ENCODE peak calls at places on chromosomes 11 and 22, in seven cellular contexts. L is ascending aorta, G is heart left ventricle, U is GM23338, P is WERI-Rb-1, Q is esophagus muscularis mucosa, N is body of pancreas. Y is an unnamed sample.

GRCh38 chr11:73872746-73873412 is 3.8 kb downstream of the COA4 start:
- DNase-seq in L (no peak), G (no peak), U (no peak), P (no peak), Q (no peak), N (no peak), Y (no peak)

GRCh38 chr22:36017661-36018091 is 10.9 kb downstream of the RBFOX2 start:
- DNase-seq in L (no peak), G (no peak), U (no peak), P (no peak), Q (no peak), N (no peak), Y (no peak)

GRCh38 chr11:30046211-30046945 is 29.5 kb upstream of the KCNA4 start:
- DNase-seq in L (no peak), G (no peak), U (peak), P (no peak), Q (no peak), N (no peak), Y (no peak)

GRCh38 chr22:40175571-40176105 is 2.1 kb upstream of the TNRC6B start:
- DNase-seq in L (no peak), G (no peak), U (no peak), P (no peak), Q (no peak), N (no peak), Y (no peak)

GRCh38 chr11:8333431-8334401 is 70.0 kb upstream of the LMO1 start:
- DNase-seq in L (no peak), G (no peak), U (no peak), P (peak), Q (no peak), N (no peak), Y (no peak)

GRCh38 chr22:44445731-44446130 is 52.3 kb downstream of the RTL6 start:
- DNase-seq in L (peak), G (no peak), U (no peak), P (no peak), Q (no peak), N (no peak), Y (no peak)

GRCh38 chr11:99015634-99016454 is 4.9 kb upstream of the CNTN5 start:
- DNase-seq in L (no peak), G (no peak), U (peak), P (no peak), Q (no peak), N (peak), Y (peak)

GRCh38 chr11:121039971-121040613 is 16.2 kb downstream of the TBCEL start:
- DNase-seq in L (no peak), G (no peak), U (peak), P (no peak), Q (no peak), N (no peak), Y (no peak)

GRCh38 chr22:30822216-30823014 is 127.7 kb downstream of the OSBP2 start:
- DNase-seq in L (peak), G (no peak), U (peak), P (no peak), Q (no peak), N (no peak), Y (no peak)

GRCh38 chr11:108562746-108563581 is 30.6 kb downstream of the EXPH5 start:
- DNase-seq in L (no peak), G (no peak), U (no peak), P (no peak), Q (no peak), N (no peak), Y (no peak)

GRCh38 chr11:65104628-65105027 is 7.0 kb upstream of the TM7SF2 start:
- DNase-seq in L (no peak), G (no peak), U (no peak), P (no peak), Q (no peak), N (no peak), Y (no peak)

GRCh38 chr22:28742562-28742962 is 723 bp downstream of the HSCB start:
- DNase-seq in L (no peak), G (no peak), U (no peak), P (no peak), Q (no peak), N (no peak), Y (no peak)

GRCh38 chr22:31080848-31081649 is at the start of gene SMTN:
- DNase-seq in L (peak), G (peak), U (peak), P (peak), Q (peak), N (peak), Y (peak)

GRCh38 chr11:125263268-125263790 is 98.8 kb downstream of the PKNOX2 start:
- DNase-seq in L (peak), G (peak), U (peak), P (no peak), Q (no peak), N (peak), Y (no peak)

GRCh38 chr11:18720811-18721575 is 5.0 kb downstream of the IGSF22 start:
- DNase-seq in L (peak), G (peak), U (peak), P (peak), Q (no peak), N (peak), Y (peak)
- H3K27ac ChIP-seq in L (peak), G (peak), U (no peak), P (peak), Q (peak), N (peak), Y (peak)

DNA sequence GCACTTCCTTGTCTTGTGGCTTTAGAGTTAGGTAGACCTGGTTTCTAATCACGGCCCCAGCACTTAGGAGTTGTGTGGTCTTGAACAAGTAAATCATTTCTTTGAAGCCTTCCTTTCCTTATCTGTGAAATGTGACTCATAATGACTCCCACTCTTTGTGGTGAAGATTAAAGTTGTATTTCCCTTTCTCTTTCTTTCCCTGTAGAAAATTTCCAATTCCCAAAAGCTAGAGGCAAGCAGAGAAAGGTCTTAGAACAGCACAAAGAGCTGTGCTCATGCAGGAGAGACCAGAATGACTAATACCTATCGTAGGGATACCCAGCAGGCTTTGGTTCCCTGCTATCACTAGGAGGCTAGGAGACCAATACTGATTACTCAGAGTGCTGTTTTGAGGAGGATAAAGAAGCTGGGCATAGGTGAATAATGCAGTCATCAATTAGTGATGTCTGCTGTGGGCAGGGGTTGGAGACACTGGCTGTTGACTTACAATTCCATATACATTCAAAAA is 270.7 kb upstream of the SYN3 start:
- DNase-seq in L (no peak), G (no peak), U (peak), P (peak), Q (no peak), N (no peak), Y (no peak)
- H3K27ac ChIP-seq in L (no peak), G (no peak), U (no peak), P (no peak), Q (no peak), N (peak), Y (no peak)

GRCh38 chr11:84719935-84720577 is 907.1 kb downstream of the DLG2 start:
- DNase-seq in L (no peak), G (no peak), U (peak), P (peak), Q (no peak), N (peak), Y (no peak)

GRCh38 chr11:84714316-84714780 is 912.8 kb downstream of the DLG2 start:
- DNase-seq in L (no peak), G (peak), U (peak), P (peak), Q (no peak), N (peak), Y (peak)
- H3K27ac ChIP-seq in L (no peak), G (no peak), U (no peak), P (no peak), Q (no peak), N (no peak), Y (no peak)

GRCh38 chr11:11171854-11172253 is 181.2 kb downstream of the CSNK2A3 start:
- DNase-seq in L (no peak), G (no peak), U (no peak), P (no peak), Q (no peak), N (no peak), Y (peak)
- H3K27ac ChIP-seq in L (no peak), G (peak), U (no peak), P (no peak), Q (peak), N (no peak), Y (peak)

GRCh38 chr11:131928992-131929391 is 558.6 kb downstream of the NTM start:
- DNase-seq in L (no peak), G (no peak), U (peak), P (no peak), Q (no peak), N (no peak), Y (no peak)

GRCh38 chr11:131938321-131938751 is 567.9 kb downstream of the NTM start:
- DNase-seq in L (no peak), G (no peak), U (no peak), P (no peak), Q (no peak), N (no peak), Y (no peak)

GRCh38 chr11:131934006-131934405 is 563.6 kb downstream of the NTM start:
- DNase-seq in L (no peak), G (no peak), U (no peak), P (no peak), Q (no peak), N (no peak), Y (no peak)

GRCh38 chr11:131932584-131933360 is 562.4 kb downstream of the NTM start:
- DNase-seq in L (no peak), G (no peak), U (no peak), P (no peak), Q (no peak), N (peak), Y (no peak)
- H3K27ac ChIP-seq in L (no peak), G (no peak), U (no peak), P (no peak), Q (no peak), N (no peak), Y (no peak)

GRCh38 chr11:12802418-12803085 is 128.3 kb downstream of the TEAD1 start:
- DNase-seq in L (no peak), G (no peak), U (peak), P (no peak), Q (no peak), N (peak), Y (no peak)
- H3K27ac ChIP-seq in L (no peak), G (no peak), U (peak), P (peak), Q (peak), N (peak), Y (no peak)

GRCh38 chr11:75160328-75160757 is 9.4 kb downstream of the SLCO2B1 start:
- DNase-seq in L (no peak), G (peak), U (no peak), P (no peak), Q (no peak), N (no peak), Y (no peak)
- H3K27ac ChIP-seq in L (no peak), G (peak), U (no peak), P (no peak), Q (peak), N (peak), Y (no peak)

GRCh38 chr11:63015521-63016215 is at the start of gene SLC22A8:
- DNase-seq in L (no peak), G (no peak), U (peak), P (peak), Q (no peak), N (no peak), Y (no peak)

GRCh38 chr11:63010934-63011439 is 4.7 kb downstream of the SLC22A8 start:
- DNase-seq in L (no peak), G (no peak), U (no peak), P (no peak), Q (no peak), N (no peak), Y (no peak)

GRCh38 chr11:63007920-63008319 is 7.7 kb downstream of the SLC22A8 start:
- DNase-seq in L (no peak), G (no peak), U (no peak), P (peak), Q (no peak), N (no peak), Y (no peak)

GRCh38 chr11:63014408-63015055 is 1.1 kb downstream of the SLC22A8 start:
- DNase-seq in L (no peak), G (no peak), U (no peak), P (no peak), Q (no peak), N (no peak), Y (no peak)

DNA sequence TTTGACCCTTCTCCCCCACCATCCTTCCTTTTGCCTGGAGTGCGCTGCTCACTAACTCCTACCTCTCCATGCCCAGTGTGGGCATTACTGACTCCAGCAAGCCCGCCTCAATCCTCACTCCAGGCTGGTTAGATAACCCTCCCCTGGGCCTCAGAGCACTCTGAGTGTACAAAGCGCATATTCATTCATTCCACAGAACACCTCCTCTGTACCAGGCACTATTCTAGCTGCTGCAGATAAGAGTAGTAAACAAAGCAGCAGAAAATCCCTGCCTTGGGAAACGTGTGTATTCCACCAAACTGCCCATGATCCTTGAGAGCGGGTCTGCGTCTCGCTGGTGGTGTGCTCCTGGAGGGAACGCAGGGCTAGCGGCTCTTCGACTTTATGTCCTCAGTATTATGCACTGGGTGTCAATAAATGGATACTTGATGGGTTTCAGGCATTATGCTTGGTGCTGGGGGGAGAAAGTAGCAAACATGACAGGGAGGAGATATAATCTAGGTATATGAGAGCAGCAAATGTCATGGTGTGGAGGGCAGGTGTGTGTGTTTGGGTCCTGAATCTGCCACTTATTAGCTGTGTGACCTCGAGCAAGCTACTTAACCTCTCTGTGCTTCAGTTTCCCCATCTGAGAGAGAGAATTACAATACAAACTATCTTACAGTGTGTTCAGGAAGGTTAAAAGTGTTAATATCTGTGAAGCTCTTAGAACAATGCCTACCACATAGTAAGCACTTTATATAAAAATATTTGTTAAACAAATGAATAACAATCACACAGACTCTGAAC is 3.0 kb downstream of the SLC22A8 start:
- DNase-seq in L (no peak), G (no peak), U (no peak), P (no peak), Q (no peak), N (no peak), Y (no peak)
- H3K27ac ChIP-seq in L (no peak), G (no peak), U (no peak), P (no peak), Q (no peak), N (no peak), Y (no peak)

GRCh38 chr11:46519351-46519750 is 74.5 kb downstream of the AMBRA1 start:
- DNase-seq in L (no peak), G (no peak), U (no peak), P (no peak), Q (no peak), N (no peak), Y (no peak)

GRCh38 chr11:46512261-46512881 is 81.5 kb downstream of the AMBRA1 start:
- DNase-seq in L (no peak), G (no peak), U (peak), P (no peak), Q (no peak), N (no peak), Y (peak)

GRCh38 chr11:46513934-46514342 is 79.9 kb downstream of the AMBRA1 start:
- DNase-seq in L (peak), G (peak), U (no peak), P (peak), Q (no peak), N (peak), Y (no peak)

GRCh38 chr11:46511352-46511751 is 82.5 kb downstream of the AMBRA1 start:
- DNase-seq in L (no peak), G (no peak), U (no peak), P (no peak), Q (no peak), N (no peak), Y (no peak)

GRCh38 chr11:46514370-46514769 is 79.5 kb downstream of the AMBRA1 start:
- DNase-seq in L (no peak), G (no peak), U (no peak), P (no peak), Q (no peak), N (no peak), Y (peak)
- H3K27ac ChIP-seq in L (no peak), G (no peak), U (peak), P (peak), Q (no peak), N (no peak), Y (no peak)

GRCh38 chr11:117023178-117023577 is 75.0 kb downstream of the SIK3 start:
- DNase-seq in L (no peak), G (no peak), U (no peak), P (no peak), Q (no peak), N (no peak), Y (no peak)

GRCh38 chr11:117022526-117022925 is 75.7 kb downstream of the SIK3 start:
- DNase-seq in L (no peak), G (no peak), U (no peak), P (no peak), Q (no peak), N (no peak), Y (no peak)

GRCh38 chr11:117020873-117021564 is 77.2 kb downstream of the SIK3 start:
- DNase-seq in L (no peak), G (no peak), U (no peak), P (no peak), Q (no peak), N (no peak), Y (no peak)

DNA sequence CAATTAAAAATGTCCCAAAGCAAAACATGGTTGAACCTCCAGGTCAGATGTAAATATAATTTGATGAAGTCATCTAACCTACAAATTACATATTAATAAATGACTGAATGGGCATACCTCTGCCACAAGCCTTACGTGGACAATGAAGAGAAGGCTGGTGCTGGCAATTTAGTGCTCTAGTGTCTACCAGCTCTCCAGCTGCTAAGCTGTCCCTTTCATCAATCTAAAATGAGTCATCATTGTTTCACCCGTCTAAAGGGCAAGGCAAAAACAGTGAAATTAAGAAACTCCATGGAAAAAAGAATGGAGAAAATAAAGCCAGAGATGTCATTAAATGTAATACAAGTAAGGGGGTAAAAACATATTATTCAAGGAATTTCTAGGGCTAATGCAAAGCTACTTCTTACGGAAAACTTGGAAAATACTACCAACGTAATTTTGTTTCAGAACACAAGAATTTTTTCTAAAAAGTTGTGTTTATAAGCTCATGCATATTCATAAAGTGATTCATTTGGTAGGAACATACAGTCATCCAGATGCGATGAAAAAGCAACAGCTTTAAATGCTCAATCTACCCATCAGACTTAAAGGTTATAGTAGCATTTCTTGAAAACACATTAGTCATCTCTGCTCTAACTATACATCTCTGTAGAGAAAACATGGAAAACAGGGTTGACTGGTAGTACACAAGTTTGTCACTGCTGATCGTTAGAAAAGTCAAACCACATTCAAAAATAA is 71.5 kb downstream of the SIK3 start:
- DNase-seq in L (no peak), G (no peak), U (no peak), P (no peak), Q (no peak), N (no peak), Y (no peak)
- H3K27ac ChIP-seq in L (no peak), G (no peak), U (no peak), P (no peak), Q (no peak), N (no peak), Y (no peak)